ENCODE peak calls at places on chromosomes 5 and 9, in six cellular contexts. X, W, R, N, H and V are unnamed samples.

GRCh38 chr5:24183941-24184340 is 460.8 kb downstream of the CDH10 start:
- DNase-seq in W (no peak), H (peak; percentile 55), X (no peak), N (no peak), R (no peak), V (peak; percentile 1)

GRCh38 chr9:7234144-7234543 is 476.4 kb downstream of the KDM4C start:
- DNase-seq in X (no peak), W (peak; percentile 62), H (peak; percentile 23), R (no peak), N (peak; percentile 43), V (peak; percentile 53)

GRCh38 chr9:120353501-120353900 is 226.5 kb downstream of the CDK5RAP2 start:
- DNase-seq in H (peak; percentile 62), R (no peak), X (no peak), N (no peak), W (peak; percentile 55), V (peak; percentile 45)

GRCh38 chr5:147863409-147864194 is 14.9 kb upstream of the SCGB3A2 start:
- DNase-seq in X (no peak), H (no peak), W (no peak), N (peak; percentile 37), R (no peak), V (no peak)

GRCh38 chr9:115494958-115495690 is 377.2 kb upstream of the TNC start:
- DNase-seq in H (no peak), X (no peak), N (no peak), R (no peak), W (peak; percentile 32), V (no peak)

GRCh38 chr5:155532621-155533314 is 519.2 kb downstream of the KIF4B start:
- DNase-seq in N (no peak), X (no peak), H (no peak), R (no peak), W (no peak), V (no peak)

GRCh38 chr5:16313761-16314160 is 134.2 kb upstream of the MARCHF11 start:
- DNase-seq in X (no peak), W (no peak), H (no peak), N (no peak), R (no peak), V (no peak)

GRCh38 chr5:97735209-97735608 is 552.2 kb upstream of the RIOK2 start:
- DNase-seq in N (peak; percentile 63), R (no peak), X (no peak), H (peak; percentile 77), W (peak; percentile 84), V (peak; percentile 96)

GRCh38 chr5:82259172-82259800 is 18.9 kb downstream of the RPS23 start:
- DNase-seq in W (peak; percentile 69), H (peak; percentile 36), X (no peak), R (no peak), N (peak; percentile 45), V (peak; percentile 51)

GRCh38 chr5:116032094-116032517 is at the start of gene ARL14EPL:
- DNase-seq in R (peak; percentile 17), H (peak; percentile 71), N (peak; percentile 98), W (peak; percentile 97), X (peak; percentile 14), V (peak; percentile 91)

DNA sequence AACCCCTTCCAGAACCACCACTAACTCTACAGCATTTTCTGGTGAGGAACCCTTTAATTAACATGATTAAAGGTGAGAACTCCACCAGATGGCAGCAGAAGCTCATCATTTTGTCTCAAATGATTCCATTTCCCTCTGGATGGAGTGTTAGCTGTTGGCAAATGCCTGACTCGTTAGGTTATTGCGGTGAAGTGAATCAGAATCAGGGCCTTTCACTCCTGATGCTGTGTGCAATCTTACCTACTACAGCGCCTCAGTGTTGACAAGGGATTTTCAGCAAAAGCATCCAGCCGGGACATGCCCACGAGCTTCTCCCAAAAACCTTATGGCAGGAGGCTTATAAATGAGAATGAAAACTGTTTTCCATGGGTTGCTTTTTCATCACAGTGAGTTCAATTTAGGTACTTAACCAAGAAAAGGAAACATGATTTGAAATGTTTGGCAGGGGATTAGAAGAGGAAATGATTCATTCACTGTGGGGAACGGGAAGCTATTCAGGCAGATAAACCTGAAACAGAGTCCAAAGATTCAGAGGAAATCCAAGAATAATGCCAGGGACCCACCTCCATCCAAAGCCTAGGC is 48.0 kb upstream of the CAST start:
- DNase-seq in N (peak; percentile 92), R (peak; percentile 81), W (peak; percentile 96), H (peak; percentile 94), X (no peak), V (peak; percentile 90)
- H3K4me3 ChIP-seq in N (no peak overlapping the region), R (no peak overlapping the region), W (peak overlapping the region; percentile 38), H (peak overlapping the region; percentile 31), X (peak overlapping the region; percentile 39), V (peak overlapping the region; percentile 14)

GRCh38 chr5:179794575-179794974 is 789 bp downstream of the LTC4S start:
- DNase-seq in X (no peak), R (no peak), H (no peak), N (no peak), W (no peak), V (no peak)

GRCh38 chr5:179793470-179794139 is at the start of gene LTC4S:
- DNase-seq in X (peak; percentile 85), W (peak; percentile 56), H (peak; percentile 77), N (peak; percentile 52), R (peak; percentile 73), V (peak; percentile 93)

GRCh38 chr5:179795863-179796833 is 2.4 kb downstream of the LTC4S start:
- DNase-seq in X (peak; percentile 85), W (peak; percentile 79), N (peak; percentile 78), H (peak; percentile 77), R (peak; percentile 55), V (peak; percentile 77)

GRCh38 chr5:179794171-179794570 is 385 bp downstream of the LTC4S start:
- DNase-seq in R (no peak), W (no peak), H (no peak), N (no peak), X (no peak), V (no peak)

GRCh38 chr5:179795049-179795862 is 1.5 kb downstream of the LTC4S start:
- DNase-seq in X (no peak), R (no peak), N (no peak), W (no peak), H (no peak), V (peak; percentile 11)
- TF ChIP-seq CTCF in X (no peak), R (no peak), N (no peak), W (no peak), H (no peak), V (no peak)

DNA sequence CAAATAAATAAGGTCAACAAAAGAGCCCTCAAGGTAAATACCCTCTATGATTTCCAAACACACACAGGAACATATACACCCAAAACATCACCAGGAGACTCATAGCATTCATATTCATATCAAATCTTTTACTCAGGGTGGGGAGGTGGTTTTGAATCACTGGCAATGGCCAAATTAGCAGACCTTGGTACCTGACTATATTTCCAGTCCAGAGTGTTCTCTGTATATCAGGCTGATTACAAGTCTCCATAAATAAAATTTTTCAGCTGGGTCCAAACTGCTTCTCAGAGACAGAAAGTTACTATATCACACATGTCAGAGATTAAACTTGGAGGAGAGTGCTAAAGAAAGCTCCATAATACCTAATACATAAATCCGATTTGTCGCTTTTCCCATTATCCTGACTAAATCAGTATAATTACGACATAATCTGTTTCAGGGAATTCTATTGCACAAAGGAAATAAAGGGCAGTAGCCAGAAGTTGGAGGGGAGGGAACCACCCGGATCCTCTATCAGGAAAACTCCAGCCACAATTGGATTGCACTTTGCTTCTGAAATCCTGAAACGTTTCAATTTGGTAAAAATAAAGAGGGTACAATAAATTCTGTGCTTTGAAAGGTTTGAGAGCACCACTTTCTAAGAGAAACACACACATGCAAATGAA is 7.0 kb upstream of the GOLGA1 start:
- DNase-seq in R (no peak), H (no peak), N (no peak), X (no peak), W (no peak), V (no peak)
- H3K4me3 ChIP-seq in R (no peak overlapping the region), H (no peak overlapping the region), N (no peak overlapping the region), X (no peak overlapping the region), W (no peak overlapping the region), V (no peak overlapping the region)

DNA sequence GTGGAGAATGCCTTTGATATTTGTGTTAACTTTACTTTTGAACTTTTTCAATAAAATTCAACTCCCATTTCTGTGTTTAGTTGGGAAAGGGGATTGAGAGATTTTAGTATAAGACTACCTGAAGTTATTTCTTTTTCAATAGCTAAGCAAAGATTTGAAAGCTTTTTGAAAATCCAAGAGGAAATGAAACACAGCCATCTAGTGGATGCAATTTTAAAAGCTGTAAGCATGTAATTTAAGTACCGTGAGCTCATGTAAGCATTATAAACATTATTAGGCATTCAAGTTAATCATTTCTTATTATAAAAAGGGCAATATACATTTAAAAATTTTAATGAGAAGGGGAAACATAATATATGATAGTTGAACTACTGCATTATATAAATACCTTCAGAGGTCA is 69.8 kb downstream of the CCDC171 start:
- DNase-seq in N (peak; percentile 36), W (peak; percentile 62), X (no peak), R (no peak), H (peak; percentile 16), V (peak; percentile 38)
- TF ChIP-seq CTCF in N (peak; percentile 18), W (peak; percentile 60), X (peak; percentile 45), R (no peak), H (peak; percentile 49), V (peak; percentile 34)